ENCODE peak calls at places on chromosomes 12 and 14, in eight cellular contexts. I, Y, K, L, U, W, R and M are unnamed samples.
A peak's percentile ranks its signal among the peaks of the same experiment; 100 is the strongest.

GRCh38 chr14:64787619-64788018 is 83.4 kb downstream of the PLEKHG3 start:
- DNase-seq in I (no peak), Y (no peak), K (no peak), L (no peak), U (no peak), W (no peak), R (no peak), M (no peak)

GRCh38 chr12:60266381-60266852 is 670.6 kb downstream of the SLC16A7 start:
- DNase-seq in I (peak; percentile 76), Y (no peak), K (no peak), L (no peak), U (no peak), W (peak; percentile 26), R (peak; percentile 91), M (no peak)

GRCh38 chr12:47397664-47398281 is 308.1 kb downstream of the RPAP3 start:
- DNase-seq in I (peak; percentile 94), Y (no peak), K (peak; percentile 75), L (peak; percentile 50), U (no peak), W (peak; percentile 81), R (peak; percentile 85), M (no peak)

GRCh38 chr14:100604126-100604501 is 16.9 kb upstream of the BEGAIN start:
- DNase-seq in I (no peak), Y (no peak), K (no peak), L (no peak), U (no peak), W (no peak), R (no peak), M (no peak)

GRCh38 chr14:74293621-74294020 is 9.1 kb downstream of the ABCD4 start:
- DNase-seq in I (no peak), Y (no peak), K (no peak), L (no peak), U (no peak), W (no peak), R (no peak), M (no peak)

GRCh38 chr14:90263748-90264449 is 7.5 kb downstream of the PSMC1 start:
- DNase-seq in I (no peak), Y (no peak), K (peak; percentile 58), L (no peak), U (no peak), W (no peak), R (no peak), M (no peak)

GRCh38 chr14:105197274-105197673 is 16.2 kb upstream of the NUDT14 start:
- DNase-seq in I (peak; percentile 76), Y (no peak), K (no peak), L (no peak), U (no peak), W (peak; percentile 65), R (peak; percentile 45), M (no peak)

GRCh38 chr12:78697817-78698415 is 166.7 kb upstream of the SYT1 start:
- DNase-seq in I (peak; percentile 49), Y (no peak), K (no peak), L (no peak), U (no peak), W (no peak), R (peak; percentile 54), M (no peak)

GRCh38 chr14:90301580-90302181 is 30.1 kb downstream of the NRDE2 start:
- DNase-seq in I (peak; percentile 43), Y (peak; percentile 13), K (peak; percentile 20), L (no peak), U (no peak), W (peak; percentile 69), R (peak; percentile 84), M (no peak)

GRCh38 chr14:40099316-40099715 is 667.1 kb upstream of the FBXO33 start:
- DNase-seq in I (no peak), Y (no peak), K (no peak), L (no peak), U (no peak), W (no peak), R (no peak), M (no peak)

GRCh38 chr14:55451398-55451797 is 11.0 kb upstream of the TBPL2 start:
- DNase-seq in I (peak; percentile 42), Y (peak; percentile 7), K (no peak), L (no peak), U (no peak), W (peak; percentile 13), R (peak; percentile 42), M (no peak)

GRCh38 chr12:51721281-51721940 is 127.1 kb downstream of the FIGNL2 start:
- DNase-seq in I (no peak), Y (no peak), K (peak; percentile 21), L (peak; percentile 56), U (peak; percentile 29), W (no peak), R (peak; percentile 47), M (peak; percentile 39)

GRCh38 chr12:64691227-64691792 is 67.9 kb downstream of the GNS start:
- DNase-seq in I (no peak), Y (no peak), K (no peak), L (no peak), U (no peak), W (no peak), R (no peak), M (no peak)

GRCh38 chr14:22691171-22691570 is 47.0 kb upstream of the OR6J1 start:
- DNase-seq in I (peak; percentile 72), Y (no peak), K (no peak), L (no peak), U (no peak), W (peak; percentile 72), R (peak; percentile 86), M (no peak)